ENCODE peak calls at places on chromosomes 13 and 19, in nine cellular contexts. One of them, this sample, is unnamed.

GRCh38 chr13:79933389-79933788 is 407.5 kb downstream of the SPRY2 start:
- DNase-seq in retinal pigment epithelial cell: no peak
- DNase-seq in cardiac muscle cell: no peak
- DNase-seq in fibroblast of the aortic adventitia: no peak
- DNase-seq in lower leg skin: no peak
- DNase-seq in astrocyte of the cerebellum: no peak
- DNase-seq in stomach: no peak
- DNase-seq in dorsolateral prefrontal cortex: no peak
- DNase-seq in AG10803: no peak
- DNase-seq in this sample: no peak

GRCh38 chr13:113952151-113952982 is 21.5 kb downstream of the C13orf46 start:
- DNase-seq in stomach: no peak
- DNase-seq in astrocyte of the cerebellum: no peak
- DNase-seq in fibroblast of the aortic adventitia: no peak
- DNase-seq in dorsolateral prefrontal cortex: no peak
- DNase-seq in retinal pigment epithelial cell: no peak
- DNase-seq in cardiac muscle cell: no peak
- DNase-seq in lower leg skin: no peak
- DNase-seq in AG10803: no peak
- DNase-seq in this sample: no peak

GRCh38 chr13:39567569-39567968 is 35.4 kb downstream of the LHFPL6 start:
- DNase-seq in cardiac muscle cell: no peak
- DNase-seq in lower leg skin: no peak
- DNase-seq in retinal pigment epithelial cell: no peak
- DNase-seq in AG10803: no peak
- DNase-seq in stomach: no peak
- DNase-seq in fibroblast of the aortic adventitia: no peak
- DNase-seq in dorsolateral prefrontal cortex: no peak
- DNase-seq in astrocyte of the cerebellum: no peak
- DNase-seq in this sample: no peak

GRCh38 chr13:99425485-99426341 is 75.6 kb upstream of the TM9SF2 start:
- DNase-seq in fibroblast of the aortic adventitia: no peak
- DNase-seq in retinal pigment epithelial cell: no peak
- DNase-seq in cardiac muscle cell: no peak
- DNase-seq in AG10803: no peak
- DNase-seq in lower leg skin: peak; percentile 84
- DNase-seq in astrocyte of the cerebellum: no peak
- DNase-seq in dorsolateral prefrontal cortex: no peak
- DNase-seq in stomach: peak; percentile 37
- DNase-seq in this sample: no peak

GRCh38 chr13:110137677-110138008 is 169.3 kb downstream of the COL4A1 start:
- DNase-seq in cardiac muscle cell: peak; percentile 30
- DNase-seq in retinal pigment epithelial cell: no peak
- DNase-seq in fibroblast of the aortic adventitia: peak; percentile 27
- DNase-seq in astrocyte of the cerebellum: no peak
- DNase-seq in lower leg skin: no peak
- DNase-seq in dorsolateral prefrontal cortex: no peak
- DNase-seq in AG10803: peak; percentile 22
- DNase-seq in stomach: no peak
- DNase-seq in this sample: no peak

GRCh38 chr19:1683869-1684572 is 31.6 kb upstream of the TCF3 start:
- DNase-seq in fibroblast of the aortic adventitia: no peak
- DNase-seq in AG10803: no peak
- DNase-seq in astrocyte of the cerebellum: no peak
- DNase-seq in lower leg skin: no peak
- DNase-seq in retinal pigment epithelial cell: no peak
- DNase-seq in cardiac muscle cell: no peak
- DNase-seq in dorsolateral prefrontal cortex: no peak
- DNase-seq in stomach: no peak
- DNase-seq in this sample: no peak

GRCh38 chr13:65479692-65480091 is 1750.4 kb downstream of the PCDH9 start:
- DNase-seq in AG10803: no peak
- DNase-seq in stomach: no peak
- DNase-seq in lower leg skin: no peak
- DNase-seq in astrocyte of the cerebellum: no peak
- DNase-seq in dorsolateral prefrontal cortex: no peak
- DNase-seq in fibroblast of the aortic adventitia: no peak
- DNase-seq in cardiac muscle cell: no peak
- DNase-seq in retinal pigment epithelial cell: no peak
- DNase-seq in this sample: no peak

GRCh38 chr19:2523630-2524311 is 47.8 kb downstream of the GADD45B start:
- DNase-seq in retinal pigment epithelial cell: no peak
- DNase-seq in cardiac muscle cell: peak; percentile 47
- DNase-seq in fibroblast of the aortic adventitia: peak; percentile 79
- DNase-seq in lower leg skin: no peak
- DNase-seq in stomach: no peak
- DNase-seq in AG10803: peak; percentile 83
- DNase-seq in astrocyte of the cerebellum: peak; percentile 79
- DNase-seq in dorsolateral prefrontal cortex: no peak
- DNase-seq in this sample: peak; percentile 57

GRCh38 chr13:46586766-46587509 is 34.0 kb downstream of the LRCH1 start:
- DNase-seq in lower leg skin: no peak
- DNase-seq in astrocyte of the cerebellum: no peak
- DNase-seq in dorsolateral prefrontal cortex: no peak
- DNase-seq in AG10803: peak; percentile 56
- DNase-seq in fibroblast of the aortic adventitia: peak; percentile 50
- DNase-seq in retinal pigment epithelial cell: peak; percentile 62
- DNase-seq in cardiac muscle cell: no peak
- DNase-seq in stomach: no peak
- DNase-seq in this sample: no peak

GRCh38 chr19:1237754-1238372 is at the start of gene CBARP:
- DNase-seq in cardiac muscle cell: peak; percentile 49
- DNase-seq in stomach: no peak
- DNase-seq in lower leg skin: no peak
- DNase-seq in AG10803: no peak
- DNase-seq in fibroblast of the aortic adventitia: no peak
- DNase-seq in dorsolateral prefrontal cortex: no peak
- DNase-seq in retinal pigment epithelial cell: no peak
- DNase-seq in astrocyte of the cerebellum: no peak
- DNase-seq in this sample: peak; percentile 32

GRCh38 chr13:99214232-99214631 is 13.6 kb downstream of the UBAC2 start:
- DNase-seq in cardiac muscle cell: no peak
- DNase-seq in dorsolateral prefrontal cortex: no peak
- DNase-seq in lower leg skin: no peak
- DNase-seq in fibroblast of the aortic adventitia: no peak
- DNase-seq in AG10803: no peak
- DNase-seq in stomach: no peak
- DNase-seq in astrocyte of the cerebellum: no peak
- DNase-seq in retinal pigment epithelial cell: no peak
- DNase-seq in this sample: no peak

GRCh38 chr19:10505583-10506229 is 2.5 kb upstream of the KEAP1 start:
- DNase-seq in dorsolateral prefrontal cortex: no peak
- DNase-seq in cardiac muscle cell: peak; percentile 75
- DNase-seq in astrocyte of the cerebellum: peak; percentile 8
- DNase-seq in fibroblast of the aortic adventitia: peak; percentile 75
- DNase-seq in lower leg skin: peak; percentile 96
- DNase-seq in AG10803: peak; percentile 61
- DNase-seq in retinal pigment epithelial cell: no peak
- DNase-seq in stomach: peak; percentile 85
- DNase-seq in this sample: peak; percentile 72

GRCh38 chr19:5071579-5071978 is 102.7 kb downstream of the KDM4B start:
- DNase-seq in lower leg skin: no peak
- DNase-seq in fibroblast of the aortic adventitia: no peak
- DNase-seq in retinal pigment epithelial cell: no peak
- DNase-seq in astrocyte of the cerebellum: no peak
- DNase-seq in cardiac muscle cell: no peak
- DNase-seq in dorsolateral prefrontal cortex: no peak
- DNase-seq in AG10803: no peak
- DNase-seq in stomach: no peak
- DNase-seq in this sample: no peak

GRCh38 chr13:76799696-76800095 is 86.5 kb downstream of the KCTD12 start:
- DNase-seq in cardiac muscle cell: peak; percentile 39
- DNase-seq in dorsolateral prefrontal cortex: no peak
- DNase-seq in retinal pigment epithelial cell: peak; percentile 18
- DNase-seq in fibroblast of the aortic adventitia: no peak
- DNase-seq in AG10803: no peak
- DNase-seq in astrocyte of the cerebellum: no peak
- DNase-seq in lower leg skin: no peak
- DNase-seq in stomach: no peak
- DNase-seq in this sample: peak; percentile 44

GRCh38 chr13:95005300-95005699 is 293.0 kb upstream of the SOX21 start:
- DNase-seq in stomach: no peak
- DNase-seq in AG10803: no peak
- DNase-seq in dorsolateral prefrontal cortex: no peak
- DNase-seq in astrocyte of the cerebellum: no peak
- DNase-seq in retinal pigment epithelial cell: no peak
- DNase-seq in cardiac muscle cell: no peak
- DNase-seq in lower leg skin: no peak
- DNase-seq in fibroblast of the aortic adventitia: no peak
- DNase-seq in this sample: no peak

GRCh38 chr19:40592170-40592569 is 9.0 kb upstream of the LTBP4 start:
- DNase-seq in cardiac muscle cell: peak; percentile 69
- DNase-seq in retinal pigment epithelial cell: no peak
- DNase-seq in stomach: no peak
- DNase-seq in dorsolateral prefrontal cortex: no peak
- DNase-seq in fibroblast of the aortic adventitia: peak; percentile 53
- DNase-seq in lower leg skin: no peak
- DNase-seq in astrocyte of the cerebellum: no peak
- DNase-seq in AG10803: peak; percentile 35
- DNase-seq in this sample: peak; percentile 78

GRCh38 chr13:113608967-113609533 is 24.5 kb downstream of the TFDP1 start:
- DNase-seq in stomach: no peak
- DNase-seq in retinal pigment epithelial cell: no peak
- DNase-seq in fibroblast of the aortic adventitia: no peak
- DNase-seq in lower leg skin: no peak
- DNase-seq in astrocyte of the cerebellum: no peak
- DNase-seq in dorsolateral prefrontal cortex: no peak
- DNase-seq in cardiac muscle cell: no peak
- DNase-seq in AG10803: no peak
- DNase-seq in this sample: no peak

GRCh38 chr19:8329993-8330392 is 8.7 kb downstream of the RPS28 start:
- DNase-seq in dorsolateral prefrontal cortex: no peak
- DNase-seq in astrocyte of the cerebellum: no peak
- DNase-seq in stomach: no peak
- DNase-seq in lower leg skin: no peak
- DNase-seq in retinal pigment epithelial cell: no peak
- DNase-seq in AG10803: no peak
- DNase-seq in cardiac muscle cell: no peak
- DNase-seq in fibroblast of the aortic adventitia: no peak
- DNase-seq in this sample: no peak

DNA sequence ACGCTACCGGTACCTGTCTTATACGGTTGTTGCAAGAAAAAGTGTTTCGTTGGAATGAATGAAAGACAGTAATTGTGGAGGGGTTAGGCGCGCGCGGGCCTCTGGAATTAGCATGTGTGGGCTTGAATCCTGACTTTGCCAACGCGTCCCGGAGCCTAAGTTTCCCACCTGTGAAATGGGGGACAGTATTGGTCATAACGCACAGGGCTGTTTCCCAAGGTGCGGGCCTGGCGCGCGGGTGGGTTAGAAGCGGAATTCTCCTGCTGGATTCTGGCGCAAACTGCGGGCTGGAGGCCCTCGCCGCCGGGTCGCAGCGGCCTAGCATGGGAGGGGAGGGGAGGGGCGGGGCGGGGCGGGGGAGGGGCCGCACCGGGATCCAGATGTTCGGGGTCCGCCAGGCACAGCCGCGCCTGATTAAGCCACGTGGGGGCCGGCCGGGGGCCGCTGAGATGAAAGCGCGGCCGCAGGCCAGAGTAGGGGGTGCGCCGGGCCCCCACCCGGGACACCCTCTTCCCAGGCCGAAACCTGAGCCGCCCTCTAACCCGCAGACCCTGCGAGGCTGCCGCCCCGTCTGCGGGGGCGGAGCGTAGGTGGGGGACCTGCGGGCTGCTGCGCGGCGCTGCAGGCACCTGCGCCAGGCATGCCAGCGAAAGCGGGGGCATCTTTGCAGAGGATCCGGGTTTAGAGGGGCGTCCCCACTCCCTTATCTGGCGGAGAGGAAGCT is 1.2 kb upstream of the TMEM59L start:
- DNase-seq in stomach: no peak
- DNase-seq in AG10803: no peak
- DNase-seq in retinal pigment epithelial cell: no peak
- DNase-seq in cardiac muscle cell: no peak
- DNase-seq in fibroblast of the aortic adventitia: no peak
- DNase-seq in dorsolateral prefrontal cortex: no peak
- DNase-seq in astrocyte of the cerebellum: no peak
- DNase-seq in lower leg skin: no peak
- DNase-seq in this sample: no peak
- H3K4me3 ChIP-seq in stomach: peak overlapping the region; percentile 43
- H3K4me3 ChIP-seq in AG10803: no peak overlapping the region
- H3K4me3 ChIP-seq in retinal pigment epithelial cell: no peak overlapping the region
- H3K4me3 ChIP-seq in cardiac muscle cell: peak overlapping the region; percentile 9
- H3K4me3 ChIP-seq in fibroblast of the aortic adventitia: no peak overlapping the region
- H3K4me3 ChIP-seq in dorsolateral prefrontal cortex: peak overlapping the region; percentile 78
- H3K4me3 ChIP-seq in astrocyte of the cerebellum: no peak overlapping the region
- H3K4me3 ChIP-seq in lower leg skin: no peak overlapping the region
- H3K4me3 ChIP-seq in this sample: no peak overlapping the region

GRCh38 chr19:17069249-17069648 is 6.0 kb downstream of the HAUS8 start:
- DNase-seq in stomach: no peak
- DNase-seq in cardiac muscle cell: no peak
- DNase-seq in dorsolateral prefrontal cortex: no peak
- DNase-seq in retinal pigment epithelial cell: no peak
- DNase-seq in fibroblast of the aortic adventitia: no peak
- DNase-seq in AG10803: no peak
- DNase-seq in astrocyte of the cerebellum: no peak
- DNase-seq in lower leg skin: no peak
- DNase-seq in this sample: no peak
- TF ChIP-seq CTCF in stomach: no peak
- TF ChIP-seq CTCF in cardiac muscle cell: no peak
- TF ChIP-seq CTCF in dorsolateral prefrontal cortex: no peak
- TF ChIP-seq CTCF in retinal pigment epithelial cell: no peak
- TF ChIP-seq CTCF in fibroblast of the aortic adventitia: no peak
- TF ChIP-seq CTCF in AG10803: no peak
- TF ChIP-seq CTCF in astrocyte of the cerebellum: no peak
- TF ChIP-seq CTCF in lower leg skin: no peak
- TF ChIP-seq CTCF in this sample: no peak

GRCh38 chr19:15123900-15124299 is 16.7 kb downstream of the SYDE1 start:
- DNase-seq in cardiac muscle cell: no peak
- DNase-seq in fibroblast of the aortic adventitia: no peak
- DNase-seq in dorsolateral prefrontal cortex: peak; percentile 71
- DNase-seq in retinal pigment epithelial cell: peak; percentile 65
- DNase-seq in astrocyte of the cerebellum: no peak
- DNase-seq in AG10803: peak; percentile 29
- DNase-seq in stomach: peak; percentile 83
- DNase-seq in lower leg skin: no peak
- DNase-seq in this sample: peak; percentile 18
- H3K4me3 ChIP-seq in cardiac muscle cell: no peak overlapping the region
- H3K4me3 ChIP-seq in fibroblast of the aortic adventitia: peak overlapping the region; percentile 91
- H3K4me3 ChIP-seq in dorsolateral prefrontal cortex: peak overlapping the region; percentile 81
- H3K4me3 ChIP-seq in retinal pigment epithelial cell: peak overlapping the region; percentile 81
- H3K4me3 ChIP-seq in astrocyte of the cerebellum: peak overlapping the region; percentile 93
- H3K4me3 ChIP-seq in AG10803: peak overlapping the region; percentile 95
- H3K4me3 ChIP-seq in stomach: no peak overlapping the region
- H3K4me3 ChIP-seq in lower leg skin: no peak overlapping the region
- H3K4me3 ChIP-seq in this sample: no peak overlapping the region

GRCh38 chr13:25446261-25446660 is 74.5 kb downstream of the ATP8A2 start:
- DNase-seq in lower leg skin: no peak
- DNase-seq in stomach: no peak
- DNase-seq in fibroblast of the aortic adventitia: no peak
- DNase-seq in retinal pigment epithelial cell: no peak
- DNase-seq in cardiac muscle cell: no peak
- DNase-seq in AG10803: no peak
- DNase-seq in astrocyte of the cerebellum: no peak
- DNase-seq in dorsolateral prefrontal cortex: no peak
- DNase-seq in this sample: no peak

GRCh38 chr13:25447396-25447795 is 75.6 kb downstream of the ATP8A2 start:
- DNase-seq in dorsolateral prefrontal cortex: no peak
- DNase-seq in stomach: no peak
- DNase-seq in cardiac muscle cell: no peak
- DNase-seq in fibroblast of the aortic adventitia: no peak
- DNase-seq in lower leg skin: no peak
- DNase-seq in retinal pigment epithelial cell: no peak
- DNase-seq in astrocyte of the cerebellum: no peak
- DNase-seq in AG10803: no peak
- DNase-seq in this sample: no peak
- TF ChIP-seq CTCF in dorsolateral prefrontal cortex: no peak
- TF ChIP-seq CTCF in stomach: no peak
- TF ChIP-seq CTCF in cardiac muscle cell: no peak
- TF ChIP-seq CTCF in fibroblast of the aortic adventitia: no peak
- TF ChIP-seq CTCF in lower leg skin: no peak
- TF ChIP-seq CTCF in retinal pigment epithelial cell: no peak
- TF ChIP-seq CTCF in astrocyte of the cerebellum: no peak
- TF ChIP-seq CTCF in AG10803: no peak
- TF ChIP-seq CTCF in this sample: no peak

This sample was measured in fibroblast of pulmonary artery.